ENCODE peak calls at places on chromosome 4, in six cellular contexts. One of them, this sample, is unnamed.

GRCh38 chr4:123343400-123344060 is 53.1 kb upstream of the SPRY1 start:
- DNase-seq in dorsolateral prefrontal cortex: no peak
- DNase-seq in thoracic aorta: no peak
- DNase-seq in Peyer's patch: no peak
- DNase-seq in progenitor cell of endocrine pancreas: no peak
- DNase-seq in WTC11: no peak
- DNase-seq in this sample: no peak

GRCh38 chr4:155722816-155723499 is 35.9 kb upstream of the GUCY1B1 start:
- DNase-seq in dorsolateral prefrontal cortex: no peak
- DNase-seq in thoracic aorta: no peak
- DNase-seq in Peyer's patch: no peak
- DNase-seq in progenitor cell of endocrine pancreas: no peak
- DNase-seq in WTC11: no peak
- DNase-seq in this sample: peak

GRCh38 chr4:98430708-98431403 is 169.7 kb downstream of the RAP1GDS1 start:
- DNase-seq in dorsolateral prefrontal cortex: no peak
- DNase-seq in thoracic aorta: no peak
- DNase-seq in Peyer's patch: no peak
- DNase-seq in progenitor cell of endocrine pancreas: no peak
- DNase-seq in WTC11: no peak
- DNase-seq in this sample: peak

GRCh38 chr4:142567620-142568451 is 278.3 kb downstream of the INPP4B start:
- DNase-seq in dorsolateral prefrontal cortex: no peak
- DNase-seq in thoracic aorta: no peak
- DNase-seq in Peyer's patch: no peak
- DNase-seq in progenitor cell of endocrine pancreas: no peak
- DNase-seq in WTC11: no peak
- DNase-seq in this sample: peak

GRCh38 chr4:185637162-185637875 is 102.0 kb upstream of the PDLIM3 start:
- DNase-seq in dorsolateral prefrontal cortex: no peak
- DNase-seq in thoracic aorta: no peak
- DNase-seq in Peyer's patch: no peak
- DNase-seq in progenitor cell of endocrine pancreas: no peak
- DNase-seq in WTC11: no peak
- DNase-seq in this sample: no peak

GRCh38 chr4:141962486-141962885 is 326.1 kb downstream of the IL15 start:
- DNase-seq in dorsolateral prefrontal cortex: no peak
- DNase-seq in thoracic aorta: no peak
- DNase-seq in Peyer's patch: no peak
- DNase-seq in progenitor cell of endocrine pancreas: no peak
- DNase-seq in WTC11: no peak
- DNase-seq in this sample: no peak

GRCh38 chr4:144666539-144667175 is 20.7 kb downstream of the HHIP start:
- DNase-seq in dorsolateral prefrontal cortex: no peak
- DNase-seq in thoracic aorta: no peak
- DNase-seq in Peyer's patch: no peak
- DNase-seq in progenitor cell of endocrine pancreas: no peak
- DNase-seq in WTC11: no peak
- DNase-seq in this sample: no peak

GRCh38 chr4:55608591-55608990 is 16.5 kb upstream of the PDCL2 start:
- DNase-seq in dorsolateral prefrontal cortex: no peak
- DNase-seq in thoracic aorta: no peak
- DNase-seq in Peyer's patch: no peak
- DNase-seq in progenitor cell of endocrine pancreas: no peak
- DNase-seq in WTC11: no peak
- DNase-seq in this sample: no peak

GRCh38 chr4:48542888-48543287 is 52.8 kb downstream of the ZAR1 start:
- DNase-seq in dorsolateral prefrontal cortex: no peak
- DNase-seq in thoracic aorta: no peak
- DNase-seq in Peyer's patch: no peak
- DNase-seq in progenitor cell of endocrine pancreas: no peak
- DNase-seq in WTC11: no peak
- DNase-seq in this sample: no peak

GRCh38 chr4:48543796-48544195 is 53.7 kb downstream of the ZAR1 start:
- DNase-seq in dorsolateral prefrontal cortex: no peak
- DNase-seq in thoracic aorta: no peak
- DNase-seq in Peyer's patch: no peak
- DNase-seq in progenitor cell of endocrine pancreas: no peak
- DNase-seq in WTC11: no peak
- DNase-seq in this sample: no peak

DNA sequence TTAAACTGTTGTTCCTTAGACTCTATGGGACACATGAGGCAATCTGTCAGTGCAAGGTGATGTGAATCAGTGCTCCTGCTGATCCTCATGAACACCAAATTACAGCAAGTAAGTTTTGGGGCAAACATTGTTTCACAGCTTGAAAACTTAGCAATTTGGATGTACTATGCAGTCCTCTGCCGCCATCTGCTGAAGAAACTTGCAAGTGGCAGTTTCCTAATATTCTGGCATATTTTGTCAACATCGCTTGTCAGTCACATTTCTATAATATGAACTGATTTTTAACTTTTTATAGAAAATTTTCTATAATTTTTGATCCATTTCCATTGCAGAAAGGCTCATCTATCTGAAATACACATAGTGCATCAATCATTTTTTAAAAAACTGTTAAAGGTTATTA is 56.3 kb downstream of the ZAR1 start:
- DNase-seq in dorsolateral prefrontal cortex: no peak
- DNase-seq in thoracic aorta: no peak
- DNase-seq in Peyer's patch: no peak
- DNase-seq in progenitor cell of endocrine pancreas: no peak
- DNase-seq in WTC11: peak
- DNase-seq in this sample: peak
- TF ChIP-seq CTCF in dorsolateral prefrontal cortex: peak
- TF ChIP-seq CTCF in thoracic aorta: peak
- TF ChIP-seq CTCF in Peyer's patch: no peak
- TF ChIP-seq CTCF in progenitor cell of endocrine pancreas: peak
- TF ChIP-seq CTCF in WTC11: peak
- TF ChIP-seq CTCF in this sample: peak

GRCh38 chr4:157204634-157205244 is 15.8 kb upstream of the GRIA2 start:
- DNase-seq in dorsolateral prefrontal cortex: no peak
- DNase-seq in thoracic aorta: no peak
- DNase-seq in Peyer's patch: no peak
- DNase-seq in progenitor cell of endocrine pancreas: no peak
- DNase-seq in WTC11: peak
- DNase-seq in this sample: no peak
- TF ChIP-seq CTCF in dorsolateral prefrontal cortex: no peak
- TF ChIP-seq CTCF in thoracic aorta: no peak
- TF ChIP-seq CTCF in Peyer's patch: no peak
- TF ChIP-seq CTCF in progenitor cell of endocrine pancreas: peak
- TF ChIP-seq CTCF in WTC11: peak
- TF ChIP-seq CTCF in this sample: peak

GRCh38 chr4:188246488-188246887 is 107.2 kb downstream of the TRIML1 start:
- DNase-seq in dorsolateral prefrontal cortex: no peak
- DNase-seq in thoracic aorta: no peak
- DNase-seq in Peyer's patch: no peak
- DNase-seq in progenitor cell of endocrine pancreas: no peak
- DNase-seq in WTC11: peak
- DNase-seq in this sample: no peak
- TF ChIP-seq CTCF in dorsolateral prefrontal cortex: no peak
- TF ChIP-seq CTCF in thoracic aorta: no peak
- TF ChIP-seq CTCF in Peyer's patch: no peak
- TF ChIP-seq CTCF in progenitor cell of endocrine pancreas: peak
- TF ChIP-seq CTCF in WTC11: no peak
- TF ChIP-seq CTCF in this sample: no peak

GRCh38 chr4:77052352-77052751 is 23.4 kb downstream of the CCNI start:
- DNase-seq in dorsolateral prefrontal cortex: no peak
- DNase-seq in thoracic aorta: no peak
- DNase-seq in Peyer's patch: peak
- DNase-seq in progenitor cell of endocrine pancreas: no peak
- DNase-seq in WTC11: peak
- DNase-seq in this sample: no peak
- TF ChIP-seq CTCF in dorsolateral prefrontal cortex: peak
- TF ChIP-seq CTCF in thoracic aorta: no peak
- TF ChIP-seq CTCF in Peyer's patch: no peak
- TF ChIP-seq CTCF in progenitor cell of endocrine pancreas: peak
- TF ChIP-seq CTCF in WTC11: peak
- TF ChIP-seq CTCF in this sample: peak

GRCh38 chr4:7462509-7462971 is 27.8 kb upstream of the PSAPL1 start:
- DNase-seq in dorsolateral prefrontal cortex: peak
- DNase-seq in thoracic aorta: no peak
- DNase-seq in Peyer's patch: no peak
- DNase-seq in progenitor cell of endocrine pancreas: no peak
- DNase-seq in WTC11: no peak
- DNase-seq in this sample: no peak
- TF ChIP-seq CTCF in dorsolateral prefrontal cortex: peak
- TF ChIP-seq CTCF in thoracic aorta: no peak
- TF ChIP-seq CTCF in Peyer's patch: no peak
- TF ChIP-seq CTCF in progenitor cell of endocrine pancreas: peak
- TF ChIP-seq CTCF in WTC11: no peak
- TF ChIP-seq CTCF in this sample: no peak

GRCh38 chr4:6395466-6396228 is 76.8 kb downstream of the PPP2R2C start:
- DNase-seq in dorsolateral prefrontal cortex: no peak
- DNase-seq in thoracic aorta: no peak
- DNase-seq in Peyer's patch: no peak
- DNase-seq in progenitor cell of endocrine pancreas: no peak
- DNase-seq in WTC11: no peak
- DNase-seq in this sample: no peak
- TF ChIP-seq CTCF in dorsolateral prefrontal cortex: no peak
- TF ChIP-seq CTCF in thoracic aorta: no peak
- TF ChIP-seq CTCF in Peyer's patch: no peak
- TF ChIP-seq CTCF in progenitor cell of endocrine pancreas: no peak
- TF ChIP-seq CTCF in WTC11: no peak
- TF ChIP-seq CTCF in this sample: no peak

GRCh38 chr4:41963105-41963504 is 18.5 kb upstream of the DCAF4L1 start:
- DNase-seq in dorsolateral prefrontal cortex: no peak
- DNase-seq in thoracic aorta: no peak
- DNase-seq in Peyer's patch: no peak
- DNase-seq in progenitor cell of endocrine pancreas: no peak
- DNase-seq in WTC11: no peak
- DNase-seq in this sample: no peak
- TF ChIP-seq CTCF in dorsolateral prefrontal cortex: peak
- TF ChIP-seq CTCF in thoracic aorta: no peak
- TF ChIP-seq CTCF in Peyer's patch: no peak
- TF ChIP-seq CTCF in progenitor cell of endocrine pancreas: peak
- TF ChIP-seq CTCF in WTC11: no peak
- TF ChIP-seq CTCF in this sample: peak

GRCh38 chr4:177051473-177052060 is 258.1 kb upstream of the NEIL3 start:
- DNase-seq in dorsolateral prefrontal cortex: no peak
- DNase-seq in thoracic aorta: no peak
- DNase-seq in Peyer's patch: no peak
- DNase-seq in progenitor cell of endocrine pancreas: no peak
- DNase-seq in WTC11: peak
- DNase-seq in this sample: no peak
- TF ChIP-seq CTCF in dorsolateral prefrontal cortex: peak
- TF ChIP-seq CTCF in thoracic aorta: no peak
- TF ChIP-seq CTCF in Peyer's patch: no peak
- TF ChIP-seq CTCF in progenitor cell of endocrine pancreas: peak
- TF ChIP-seq CTCF in WTC11: peak
- TF ChIP-seq CTCF in this sample: peak

GRCh38 chr4:153766758-153767157 is 6.9 kb upstream of the RNF175 start:
- DNase-seq in dorsolateral prefrontal cortex: no peak
- DNase-seq in thoracic aorta: no peak
- DNase-seq in Peyer's patch: no peak
- DNase-seq in progenitor cell of endocrine pancreas: no peak
- DNase-seq in WTC11: no peak
- DNase-seq in this sample: no peak

GRCh38 chr4:153764611-153765368 is 5.0 kb upstream of the RNF175 start:
- DNase-seq in dorsolateral prefrontal cortex: no peak
- DNase-seq in thoracic aorta: no peak
- DNase-seq in Peyer's patch: no peak
- DNase-seq in progenitor cell of endocrine pancreas: no peak
- DNase-seq in WTC11: no peak
- DNase-seq in this sample: no peak

GRCh38 chr4:153759407-153760226 is at the start of gene RNF175:
- DNase-seq in dorsolateral prefrontal cortex: peak
- DNase-seq in thoracic aorta: no peak
- DNase-seq in Peyer's patch: no peak
- DNase-seq in progenitor cell of endocrine pancreas: peak
- DNase-seq in WTC11: peak
- DNase-seq in this sample: no peak

GRCh38 chr4:153765836-153766235 is 6.0 kb upstream of the RNF175 start:
- DNase-seq in dorsolateral prefrontal cortex: no peak
- DNase-seq in thoracic aorta: no peak
- DNase-seq in Peyer's patch: no peak
- DNase-seq in progenitor cell of endocrine pancreas: no peak
- DNase-seq in WTC11: no peak
- DNase-seq in this sample: no peak

DNA sequence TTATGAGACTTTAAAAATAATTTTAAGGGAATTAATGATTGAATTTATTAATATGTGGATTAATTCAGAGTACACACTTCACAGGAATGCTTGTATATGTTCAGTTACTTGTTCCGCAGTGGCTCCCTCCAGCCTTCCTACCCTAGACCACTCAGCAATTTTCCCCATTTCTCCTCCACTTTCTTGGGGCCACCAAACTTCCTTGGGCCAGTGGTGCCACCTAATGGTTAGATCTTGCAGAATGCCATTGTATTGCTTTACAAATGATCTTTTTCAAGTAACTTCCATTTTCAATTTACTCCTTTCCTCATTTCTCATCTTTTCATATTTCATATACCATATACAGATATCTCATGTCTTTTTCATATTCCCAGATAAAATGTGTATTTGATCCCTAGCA is 3.6 kb upstream of the RNF175 start:
- DNase-seq in dorsolateral prefrontal cortex: no peak
- DNase-seq in thoracic aorta: no peak
- DNase-seq in Peyer's patch: no peak
- DNase-seq in progenitor cell of endocrine pancreas: no peak
- DNase-seq in WTC11: peak
- DNase-seq in this sample: no peak
- TF ChIP-seq CTCF in dorsolateral prefrontal cortex: no peak
- TF ChIP-seq CTCF in thoracic aorta: no peak
- TF ChIP-seq CTCF in Peyer's patch: no peak
- TF ChIP-seq CTCF in progenitor cell of endocrine pancreas: peak
- TF ChIP-seq CTCF in WTC11: peak
- TF ChIP-seq CTCF in this sample: no peak

This sample was measured in AG09319.